ENCODE peak calls at places on chromosomes 7 and 10, in eight cellular contexts. One of them, this sample, is unnamed.

GRCh38 chr7:1943933-1944618 is 274.0 kb downstream of the ELFN1 start:
- DNase-seq in HCT116: no peak
- DNase-seq in lower leg skin: no peak
- DNase-seq in tibial nerve: no peak
- DNase-seq in A549: no peak
- DNase-seq in uterus: no peak
- DNase-seq in H1: no peak
- DNase-seq in adrenal gland: no peak
- DNase-seq in this sample: no peak

GRCh38 chr10:58264780-58265179 is 2.9 kb downstream of the IPMK start:
- DNase-seq in HCT116: no peak
- DNase-seq in lower leg skin: no peak
- DNase-seq in tibial nerve: no peak
- DNase-seq in A549: no peak
- DNase-seq in uterus: no peak
- DNase-seq in H1: no peak
- DNase-seq in adrenal gland: no peak
- DNase-seq in this sample: no peak

GRCh38 chr7:158257001-158257400 is 330.6 kb downstream of the PTPRN2 start:
- DNase-seq in HCT116: no peak
- DNase-seq in lower leg skin: no peak
- DNase-seq in tibial nerve: no peak
- DNase-seq in A549: no peak
- DNase-seq in uterus: no peak
- DNase-seq in H1: no peak
- DNase-seq in adrenal gland: no peak
- DNase-seq in this sample: no peak

GRCh38 chr7:34165927-34166550 is 260.7 kb downstream of the BMPER start:
- DNase-seq in HCT116: peak
- DNase-seq in lower leg skin: no peak
- DNase-seq in tibial nerve: no peak
- DNase-seq in A549: peak
- DNase-seq in uterus: no peak
- DNase-seq in H1: no peak
- DNase-seq in adrenal gland: no peak
- DNase-seq in this sample: no peak

GRCh38 chr10:133039107-133039822 is 48.5 kb upstream of the ADGRA1 start:
- DNase-seq in HCT116: no peak
- DNase-seq in lower leg skin: no peak
- DNase-seq in tibial nerve: no peak
- DNase-seq in A549: peak
- DNase-seq in uterus: no peak
- DNase-seq in H1: no peak
- DNase-seq in adrenal gland: peak
- DNase-seq in this sample: no peak

GRCh38 chr10:43943119-43943824 is 294.6 kb upstream of the ZNF32 start:
- DNase-seq in HCT116: no peak
- DNase-seq in lower leg skin: peak
- DNase-seq in tibial nerve: no peak
- DNase-seq in A549: no peak
- DNase-seq in uterus: no peak
- DNase-seq in H1: no peak
- DNase-seq in adrenal gland: peak
- DNase-seq in this sample: no peak

GRCh38 chr10:4074559-4075407 is 289.8 kb upstream of the KLF6 start:
- DNase-seq in HCT116: no peak
- DNase-seq in lower leg skin: no peak
- DNase-seq in tibial nerve: no peak
- DNase-seq in A549: no peak
- DNase-seq in uterus: no peak
- DNase-seq in H1: no peak
- DNase-seq in adrenal gland: no peak
- DNase-seq in this sample: no peak

GRCh38 chr7:22445140-22445722 is 54.8 kb downstream of the STEAP1B start:
- DNase-seq in HCT116: no peak
- DNase-seq in lower leg skin: peak
- DNase-seq in tibial nerve: peak
- DNase-seq in A549: no peak
- DNase-seq in uterus: peak
- DNase-seq in H1: no peak
- DNase-seq in adrenal gland: peak
- DNase-seq in this sample: peak

GRCh38 chr10:107708981-107709380 is 544.5 kb upstream of the SORCS1 start:
- DNase-seq in HCT116: no peak
- DNase-seq in lower leg skin: no peak
- DNase-seq in tibial nerve: no peak
- DNase-seq in A549: no peak
- DNase-seq in uterus: no peak
- DNase-seq in H1: no peak
- DNase-seq in adrenal gland: no peak
- DNase-seq in this sample: no peak

GRCh38 chr10:79444243-79445119 is 943 bp downstream of the ZCCHC24 start:
- DNase-seq in HCT116: no peak
- DNase-seq in lower leg skin: peak
- DNase-seq in tibial nerve: peak
- DNase-seq in A549: peak
- DNase-seq in uterus: peak
- DNase-seq in H1: no peak
- DNase-seq in adrenal gland: peak
- DNase-seq in this sample: peak

GRCh38 chr10:68367121-68367520 is 34.4 kb upstream of the PBLD start:
- DNase-seq in HCT116: no peak
- DNase-seq in lower leg skin: no peak
- DNase-seq in tibial nerve: no peak
- DNase-seq in A549: no peak
- DNase-seq in uterus: no peak
- DNase-seq in H1: no peak
- DNase-seq in adrenal gland: no peak
- DNase-seq in this sample: no peak

GRCh38 chr10:94613-95012 is 40.6 kb upstream of the ZMYND11 start:
- DNase-seq in HCT116: no peak
- DNase-seq in lower leg skin: no peak
- DNase-seq in tibial nerve: no peak
- DNase-seq in A549: no peak
- DNase-seq in uterus: no peak
- DNase-seq in H1: no peak
- DNase-seq in adrenal gland: no peak
- DNase-seq in this sample: no peak

GRCh38 chr7:92639213-92639896 is 49.2 kb upstream of the FAM133B start:
- DNase-seq in HCT116: no peak
- DNase-seq in lower leg skin: no peak
- DNase-seq in tibial nerve: no peak
- DNase-seq in A549: no peak
- DNase-seq in uterus: no peak
- DNase-seq in H1: no peak
- DNase-seq in adrenal gland: no peak
- DNase-seq in this sample: no peak

GRCh38 chr7:107889992-107890391 is 991 bp upstream of the DLD start:
- DNase-seq in HCT116: no peak
- DNase-seq in lower leg skin: no peak
- DNase-seq in tibial nerve: no peak
- DNase-seq in A549: no peak
- DNase-seq in uterus: no peak
- DNase-seq in H1: no peak
- DNase-seq in adrenal gland: no peak
- DNase-seq in this sample: no peak

GRCh38 chr7:6273380-6273837 is 985 bp upstream of the CYTH3 start:
- DNase-seq in HCT116: no peak
- DNase-seq in lower leg skin: peak
- DNase-seq in tibial nerve: no peak
- DNase-seq in A549: no peak
- DNase-seq in uterus: peak
- DNase-seq in H1: no peak
- DNase-seq in adrenal gland: peak
- DNase-seq in this sample: no peak

GRCh38 chr7:77752016-77752415 is 46.2 kb downstream of the TMEM60 start:
- DNase-seq in HCT116: no peak
- DNase-seq in lower leg skin: no peak
- DNase-seq in tibial nerve: no peak
- DNase-seq in A549: no peak
- DNase-seq in uterus: no peak
- DNase-seq in H1: no peak
- DNase-seq in adrenal gland: no peak
- DNase-seq in this sample: peak

GRCh38 chr7:107660381-107661080 is at the start of gene SLC26A4:
- DNase-seq in HCT116: no peak
- DNase-seq in lower leg skin: no peak
- DNase-seq in tibial nerve: no peak
- DNase-seq in A549: no peak
- DNase-seq in uterus: no peak
- DNase-seq in H1: no peak
- DNase-seq in adrenal gland: no peak
- DNase-seq in this sample: peak

GRCh38 chr10:78764846-78765430 is 303.8 kb upstream of the ZMIZ1 start:
- DNase-seq in HCT116: no peak
- DNase-seq in lower leg skin: peak
- DNase-seq in tibial nerve: no peak
- DNase-seq in A549: no peak
- DNase-seq in uterus: peak
- DNase-seq in H1: no peak
- DNase-seq in adrenal gland: no peak
- DNase-seq in this sample: no peak

GRCh38 chr7:137343483-137343841 is at the start of gene PTN:
- DNase-seq in HCT116: no peak
- DNase-seq in lower leg skin: peak
- DNase-seq in tibial nerve: no peak
- DNase-seq in A549: no peak
- DNase-seq in uterus: peak
- DNase-seq in H1: peak
- DNase-seq in adrenal gland: peak
- DNase-seq in this sample: peak
- H3K4me3 ChIP-seq in HCT116: no peak
- H3K4me3 ChIP-seq in lower leg skin: no peak
- H3K4me3 ChIP-seq in tibial nerve: peak
- H3K4me3 ChIP-seq in A549: no peak
- H3K4me3 ChIP-seq in uterus: peak
- H3K4me3 ChIP-seq in H1: peak
- H3K4me3 ChIP-seq in adrenal gland: no peak
- H3K4me3 ChIP-seq in this sample: peak

GRCh38 chr7:156401617-156402016 is 239.0 kb upstream of the RNF32 start:
- DNase-seq in HCT116: no peak
- DNase-seq in lower leg skin: no peak
- DNase-seq in tibial nerve: no peak
- DNase-seq in A549: no peak
- DNase-seq in uterus: no peak
- DNase-seq in H1: no peak
- DNase-seq in adrenal gland: no peak
- DNase-seq in this sample: no peak

GRCh38 chr7:156400046-156400445 is 240.5 kb upstream of the RNF32 start:
- DNase-seq in HCT116: no peak
- DNase-seq in lower leg skin: no peak
- DNase-seq in tibial nerve: no peak
- DNase-seq in A549: no peak
- DNase-seq in uterus: no peak
- DNase-seq in H1: no peak
- DNase-seq in adrenal gland: no peak
- DNase-seq in this sample: no peak

GRCh38 chr7:156397249-156397648 is 243.3 kb upstream of the RNF32 start:
- DNase-seq in HCT116: no peak
- DNase-seq in lower leg skin: no peak
- DNase-seq in tibial nerve: no peak
- DNase-seq in A549: no peak
- DNase-seq in uterus: no peak
- DNase-seq in H1: no peak
- DNase-seq in adrenal gland: no peak
- DNase-seq in this sample: no peak

GRCh38 chr7:156402255-156402654 is 238.3 kb upstream of the RNF32 start:
- DNase-seq in HCT116: no peak
- DNase-seq in lower leg skin: no peak
- DNase-seq in tibial nerve: no peak
- DNase-seq in A549: no peak
- DNase-seq in uterus: no peak
- DNase-seq in H1: no peak
- DNase-seq in adrenal gland: no peak
- DNase-seq in this sample: no peak
- TF ChIP-seq POLR2A in HCT116: no peak
- TF ChIP-seq POLR2A in lower leg skin: no peak
- TF ChIP-seq POLR2A in tibial nerve: no peak
- TF ChIP-seq POLR2A in A549: no peak
- TF ChIP-seq POLR2A in uterus: no peak
- TF ChIP-seq POLR2A in H1: no peak
- TF ChIP-seq POLR2A in adrenal gland: no peak
- TF ChIP-seq POLR2A in this sample: no peak

GRCh38 chr10:103734731-103735130 is 120.6 kb downstream of the SH3PXD2A start:
- DNase-seq in HCT116: no peak
- DNase-seq in lower leg skin: no peak
- DNase-seq in tibial nerve: no peak
- DNase-seq in A549: no peak
- DNase-seq in uterus: no peak
- DNase-seq in H1: no peak
- DNase-seq in adrenal gland: no peak
- DNase-seq in this sample: no peak

GRCh38 chr10:103737735-103738367 is 117.5 kb downstream of the SH3PXD2A start:
- DNase-seq in HCT116: no peak
- DNase-seq in lower leg skin: no peak
- DNase-seq in tibial nerve: no peak
- DNase-seq in A549: no peak
- DNase-seq in uterus: no peak
- DNase-seq in H1: no peak
- DNase-seq in adrenal gland: no peak
- DNase-seq in this sample: no peak

GRCh38 chr10:103733002-103733419 is 122.4 kb downstream of the SH3PXD2A start:
- DNase-seq in HCT116: no peak
- DNase-seq in lower leg skin: no peak
- DNase-seq in tibial nerve: no peak
- DNase-seq in A549: no peak
- DNase-seq in uterus: no peak
- DNase-seq in H1: no peak
- DNase-seq in adrenal gland: no peak
- DNase-seq in this sample: no peak

GRCh38 chr10:103736763-103737162 is 118.6 kb downstream of the SH3PXD2A start:
- DNase-seq in HCT116: peak
- DNase-seq in lower leg skin: no peak
- DNase-seq in tibial nerve: no peak
- DNase-seq in A549: peak
- DNase-seq in uterus: no peak
- DNase-seq in H1: peak
- DNase-seq in adrenal gland: no peak
- DNase-seq in this sample: no peak

DNA sequence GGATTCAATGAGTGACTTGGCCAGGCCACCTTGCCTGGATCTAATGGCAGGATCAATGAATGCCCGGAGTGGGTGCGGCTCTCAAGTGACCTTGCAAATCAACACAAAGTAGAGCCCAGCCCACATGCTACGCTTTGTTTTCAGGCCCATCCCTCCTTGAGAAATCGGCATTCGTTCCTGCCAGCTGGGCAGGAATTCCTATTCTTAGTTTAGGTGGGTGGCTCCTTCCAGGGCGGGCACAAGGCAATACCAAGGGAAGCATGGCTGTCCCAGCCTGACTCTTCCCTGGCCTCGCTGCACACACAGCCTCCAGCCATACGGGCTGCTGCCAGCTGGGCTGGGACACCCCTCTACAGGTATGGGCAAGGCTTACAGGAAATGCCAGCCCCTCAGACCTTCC is 119.3 kb downstream of the SH3PXD2A start:
- DNase-seq in HCT116: no peak
- DNase-seq in lower leg skin: no peak
- DNase-seq in tibial nerve: no peak
- DNase-seq in A549: no peak
- DNase-seq in uterus: no peak
- DNase-seq in H1: no peak
- DNase-seq in adrenal gland: no peak
- DNase-seq in this sample: no peak
- H3K4me3 ChIP-seq in HCT116: no peak
- H3K4me3 ChIP-seq in lower leg skin: no peak
- H3K4me3 ChIP-seq in tibial nerve: no peak
- H3K4me3 ChIP-seq in A549: no peak
- H3K4me3 ChIP-seq in uterus: no peak
- H3K4me3 ChIP-seq in H1: no peak
- H3K4me3 ChIP-seq in adrenal gland: no peak
- H3K4me3 ChIP-seq in this sample: no peak

GRCh38 chr7:130022623-130023175 is 28.5 kb downstream of the ZC3HC1 start:
- DNase-seq in HCT116: no peak
- DNase-seq in lower leg skin: no peak
- DNase-seq in tibial nerve: no peak
- DNase-seq in A549: no peak
- DNase-seq in uterus: no peak
- DNase-seq in H1: no peak
- DNase-seq in adrenal gland: no peak
- DNase-seq in this sample: no peak
- TF ChIP-seq POLR2A in HCT116: no peak
- TF ChIP-seq POLR2A in lower leg skin: no peak
- TF ChIP-seq POLR2A in tibial nerve: no peak
- TF ChIP-seq POLR2A in A549: no peak
- TF ChIP-seq POLR2A in uterus: no peak
- TF ChIP-seq POLR2A in H1: no peak
- TF ChIP-seq POLR2A in adrenal gland: no peak
- TF ChIP-seq POLR2A in this sample: no peak